ENCODE peak calls at places on chromosomes 11 and 22, in nine cellular contexts. S is iris pigment epithelial cell; M is stimulated activated CD4-positive, alpha-beta T cell treated with anti-CD3 and anti-CD28 coated beads, Interleukin-1b, Interleukin-23, amount 100 ng/mL, for 1 hour; Q is hippocampal formation; G is activated T-cell treated with anti-CD3 and anti-CD28 coated beads, Interleukin-2, amount 50 U/mL, for 4 hours; Z is SJSA1; E is T-helper 9 cell; N is AML-193; V is H7. I is an unnamed sample.

GRCh38 chr11:116386118-116386699 is 386.6 kb downstream of the BUD13 start:
- DNase-seq in Z (no peak), S (no peak), M (no peak), V (no peak), E (no peak), G (no peak), Q (no peak), N (no peak), I (no peak)

GRCh38 chr11:78698612-78699011 is 123.9 kb upstream of the NARS2 start:
- DNase-seq in M (no peak), Z (no peak), N (no peak), S (peak), E (no peak), Q (no peak), V (no peak), G (no peak), I (no peak)

GRCh38 chr11:19291064-19291463 is 50.3 kb upstream of the E2F8 start:
- DNase-seq in Q (no peak), E (no peak), N (no peak), M (no peak), S (no peak), G (no peak), V (no peak), Z (no peak), I (no peak)

GRCh38 chr22:17772963-17773605 is 1.2 kb downstream of the BID start:
- DNase-seq in M (no peak), Z (no peak), E (no peak), N (no peak), V (peak), G (no peak), S (peak), Q (no peak), I (no peak)

GRCh38 chr11:115577701-115578100 is 73.5 kb upstream of the CADM1 start:
- DNase-seq in M (no peak), Z (no peak), V (no peak), E (no peak), S (no peak), Q (no peak), N (no peak), G (no peak), I (no peak)

GRCh38 chr11:34975482-34975881 is 59.1 kb downstream of the PDHX start:
- DNase-seq in E (no peak), M (no peak), N (no peak), V (no peak), G (no peak), Z (no peak), Q (no peak), S (no peak), I (no peak)

GRCh38 chr11:123431619-123432018 is 1.6 kb downstream of the GRAMD1B start:
- DNase-seq in M (no peak), Z (no peak), G (no peak), Q (no peak), S (peak), E (no peak), N (peak), V (peak), I (no peak)

GRCh38 chr11:75924966-75925784 is 110.2 kb downstream of the UVRAG start:
- DNase-seq in M (no peak), N (no peak), S (no peak), Z (no peak), G (no peak), V (no peak), E (no peak), Q (no peak), I (no peak)

GRCh38 chr22:17785185-17786184 is 11.2 kb upstream of the BID start:
- DNase-seq in M (peak), N (peak), E (peak), Q (no peak), Z (no peak), S (no peak), V (peak), G (peak), I (no peak)

GRCh38 chr22:26477341-26477731 is 6.2 kb downstream of the HPS4 start:
- DNase-seq in M (no peak), V (no peak), E (no peak), S (peak), N (no peak), Z (no peak), G (no peak), Q (no peak), I (no peak)

GRCh38 chr11:65251476-65251875 is 10.3 kb upstream of the POLA2 start:
- DNase-seq in V (no peak), Z (no peak), N (no peak), M (no peak), G (no peak), S (peak), E (no peak), Q (no peak), I (no peak)

GRCh38 chr11:34783816-34784317 is 132.3 kb downstream of the APIP start:
- DNase-seq in Z (no peak), M (no peak), V (no peak), S (no peak), N (no peak), G (no peak), E (no peak), Q (no peak), I (no peak)

GRCh38 chr22:19495562-19496323 is 16.0 kb downstream of the CDC45 start:
- DNase-seq in M (no peak), E (no peak), Q (no peak), N (no peak), V (no peak), S (peak), G (no peak), Z (no peak), I (no peak)

GRCh38 chr11:110728883-110729282 is 16.6 kb upstream of the ARHGAP20 start:
- DNase-seq in E (no peak), G (no peak), Q (no peak), Z (no peak), N (no peak), M (no peak), S (peak), V (no peak), I (no peak)

GRCh38 chr22:31173386-31174145 is 13.6 kb downstream of the RNF185 start:
- DNase-seq in S (peak), G (no peak), N (no peak), E (no peak), M (no peak), Z (peak), Q (no peak), V (no peak), I (no peak)

GRCh38 chr11:127564803-127565202 is 564.2 kb upstream of the KIRREL3 start:
- DNase-seq in E (no peak), Z (no peak), Q (no peak), V (no peak), M (no peak), S (no peak), N (no peak), G (no peak), I (no peak)

GRCh38 chr22:50723991-50724390 is 14.0 kb upstream of the ACR start:
- DNase-seq in Q (no peak), M (no peak), N (no peak), S (no peak), G (no peak), Z (no peak), E (no peak), V (no peak), I (no peak)

GRCh38 chr22:25702571-25703167 is 39.3 kb upstream of the MYO18B start:
- DNase-seq in E (no peak), M (no peak), N (no peak), Z (no peak), G (no peak), S (no peak), Q (no peak), V (no peak), I (no peak)

GRCh38 chr11:80424012-80424695 is 983.3 kb upstream of the TENM4 start:
- DNase-seq in G (no peak), N (no peak), E (no peak), V (no peak), M (no peak), Q (no peak), Z (no peak), S (no peak), I (no peak)

GRCh38 chr11:83990160-83990733 is 704.1 kb upstream of the CCDC90B start:
- DNase-seq in E (no peak), Z (no peak), N (no peak), Q (peak), V (no peak), G (no peak), S (no peak), M (no peak), I (no peak)

GRCh38 chr11:47899801-47900200 is 51.7 kb upstream of the NUP160 start:
- DNase-seq in G (no peak), S (no peak), N (no peak), V (no peak), E (no peak), Q (no peak), M (no peak), Z (no peak), I (no peak)

GRCh38 chr22:31695423-31695822 is 33.4 kb upstream of the PISD start:
- DNase-seq in E (no peak), V (no peak), N (peak), Q (no peak), G (no peak), S (peak), M (no peak), Z (no peak), I (no peak)

GRCh38 chr22:20021196-20022181 is 579 bp downstream of the TANGO2 start:
- DNase-seq in E (no peak), N (no peak), Z (peak), S (peak), Q (peak), M (no peak), G (no peak), V (no peak), I (no peak)